ENCODE peak calls at places on chromosomes 13 and 19, in ten cellular contexts. X is psoas muscle; T is brain microvascular endothelial cell; W is A673; F is thyroid gland; N is endodermal cell; V is right lobe of liver; U is right cardiac atrium; B is naive thymus-derived CD4-positive, alpha-beta T cell; G is neural progenitor cell. Q is an unnamed sample.

GRCh38 chr13:59398127-59398526 is 765.6 kb downstream of the DIAPH3 start:
- DNase-seq in G (no peak), T (peak; percentile 1), X (no peak), F (no peak), N (no peak), W (no peak), V (peak; percentile 43), B (no peak), U (peak; percentile 64), Q (no peak)

GRCh38 chr19:52936151-52936957 is 13.1 kb upstream of the ZNF888 start:
- DNase-seq in T (no peak), N (no peak), W (no peak), F (no peak), X (no peak), V (no peak), U (no peak), B (no peak), G (no peak), Q (no peak)

GRCh38 chr13:45092668-45093067 is 27.6 kb upstream of the GTF2F2 start:
- DNase-seq in W (no peak), V (no peak), X (no peak), F (no peak), T (no peak), U (no peak), N (no peak), B (no peak), G (no peak), Q (no peak)

GRCh38 chr13:20353973-20354372 is 121.9 kb upstream of the GJB6 start:
- DNase-seq in B (no peak), U (no peak), F (no peak), W (no peak), N (no peak), T (no peak), V (no peak), G (no peak), X (no peak), Q (no peak)

GRCh38 chr13:113275387-113275786 is 21.7 kb upstream of the LAMP1 start:
- DNase-seq in T (peak; percentile 68), W (peak; percentile 49), N (peak; percentile 87), X (peak; percentile 66), V (peak; percentile 69), U (no peak), B (peak; percentile 34), F (peak; percentile 40), G (peak; percentile 61), Q (no peak)

GRCh38 chr13:44237276-44237767 is 136.3 kb upstream of the SERP2 start:
- DNase-seq in N (no peak), V (no peak), B (no peak), F (peak; percentile 64), U (peak; percentile 81), W (peak; percentile 61), T (peak; percentile 98), X (peak; percentile 78), G (no peak), Q (peak; percentile 46)

GRCh38 chr13:40070357-40070756 is 414.9 kb downstream of the COG6 start:
- DNase-seq in F (no peak), X (no peak), V (no peak), W (no peak), T (no peak), G (no peak), N (no peak), U (no peak), B (no peak), Q (no peak)

GRCh38 chr13:77093735-77094134 is 66.8 kb upstream of the FBXL3 start:
- DNase-seq in X (no peak), F (no peak), N (no peak), W (no peak), G (no peak), U (no peak), V (no peak), B (no peak), T (no peak), Q (no peak)

GRCh38 chr13:34360702-34361101 is 542.8 kb downstream of the RFC3 start:
- DNase-seq in X (no peak), U (no peak), G (no peak), W (no peak), F (no peak), N (no peak), B (no peak), V (no peak), T (no peak), Q (no peak)

GRCh38 chr19:49097453-49098288 is 12.4 kb downstream of the SNRNP70 start:
- DNase-seq in N (peak; percentile 95), V (peak; percentile 60), W (peak; percentile 90), F (peak; percentile 66), U (peak; percentile 83), B (peak; percentile 66), T (peak; percentile 60), G (peak; percentile 78), X (peak; percentile 84), Q (peak; percentile 51)

GRCh38 chr13:40672310-40673060 is 6.0 kb upstream of the FOXO1 start:
- DNase-seq in B (no peak), V (no peak), W (peak; percentile 82), X (no peak), U (no peak), T (peak; percentile 73), F (no peak), G (no peak), N (no peak), Q (no peak)

GRCh38 chr13:114019367-114019766 is 45.5 kb upstream of the C13orf46 start:
- DNase-seq in X (no peak), N (peak; percentile 78), V (no peak), G (peak; percentile 17), B (no peak), F (no peak), W (peak; percentile 48), T (no peak), U (no peak), Q (no peak)

DNA sequence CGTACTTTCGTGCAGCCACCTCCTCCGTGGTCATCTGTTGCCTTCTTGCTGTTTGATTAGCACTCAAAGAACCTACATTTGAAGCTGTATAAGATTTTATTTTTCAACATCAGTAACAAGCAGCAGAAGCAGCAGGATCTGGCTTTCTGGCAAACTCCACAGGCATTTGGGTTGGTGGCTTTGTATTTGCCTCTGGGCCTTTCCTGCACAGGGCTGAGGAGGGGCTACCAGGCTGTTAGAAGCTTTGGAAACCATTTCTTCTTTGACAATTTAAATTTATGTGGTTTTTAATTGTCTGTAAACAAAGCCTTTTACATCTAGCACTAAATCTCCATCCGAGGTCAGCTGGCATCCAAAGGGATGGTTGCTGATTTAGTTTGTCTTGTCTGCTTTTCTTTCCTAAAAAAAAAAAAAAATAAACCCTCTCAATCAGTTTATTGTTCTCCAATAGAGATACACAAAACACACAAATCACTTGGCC is 127.5 kb upstream of the OBI1 start:
- DNase-seq in N (no peak), T (no peak), V (no peak), G (no peak), U (no peak), B (no peak), W (peak; percentile 43), X (no peak), F (no peak), Q (no peak)
- H3K27ac ChIP-seq in N (peak overlapping the region; percentile 26), T (no peak overlapping the region), V (no peak overlapping the region), G (no peak overlapping the region), U (no peak overlapping the region), B (no peak overlapping the region), W (peak overlapping the region; percentile 92), X (no peak overlapping the region), F (no peak overlapping the region), Q (no peak overlapping the region)

DNA sequence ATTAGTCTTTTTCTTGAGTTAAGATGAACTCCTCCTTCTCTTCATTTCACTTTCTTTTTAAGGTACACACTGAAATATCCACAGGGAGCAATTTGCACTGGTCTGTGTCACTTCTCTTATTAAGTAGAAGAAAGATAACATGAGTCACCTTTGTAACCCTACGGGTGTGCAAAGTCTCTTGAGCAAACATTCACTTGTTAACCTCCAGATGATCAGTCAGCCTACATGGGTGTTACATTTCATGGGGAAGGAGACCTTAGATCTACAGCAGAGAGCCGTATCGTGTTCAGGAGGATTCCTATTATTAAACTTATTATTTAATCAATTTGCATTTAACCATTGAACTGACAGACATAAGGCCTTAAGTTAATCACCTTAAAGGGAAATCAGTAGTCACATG is 5.1 kb downstream of the ZNF507 start:
- DNase-seq in V (no peak), W (no peak), U (no peak), T (no peak), N (no peak), F (no peak), X (no peak), G (no peak), B (no peak), Q (no peak)
- H3K27ac ChIP-seq in V (peak overlapping the region; percentile 64), W (no peak overlapping the region), U (no peak overlapping the region), T (no peak overlapping the region), N (no peak overlapping the region), F (peak overlapping the region; percentile 92), X (peak overlapping the region; percentile 76), G (no peak overlapping the region), B (no peak overlapping the region), Q (peak overlapping the region; percentile 67)

GRCh38 chr13:66219493-66219892 is 1010.6 kb downstream of the PCDH9 start:
- DNase-seq in U (no peak), F (no peak), X (no peak), V (no peak), W (no peak), N (no peak), G (peak; percentile 76), T (no peak), B (no peak), Q (no peak)
- H3K27ac ChIP-seq in U (no peak overlapping the region), F (no peak overlapping the region), X (no peak overlapping the region), V (no peak overlapping the region), W (no peak overlapping the region), N (no peak overlapping the region), G (no peak overlapping the region), T (no peak overlapping the region), B (no peak overlapping the region), Q (no peak overlapping the region)

GRCh38 chr13:98141509-98141908 is 1.4 kb upstream of the FARP1 start:
- DNase-seq in V (no peak), N (peak; percentile 63), F (no peak), X (no peak), B (no peak), U (no peak), T (no peak), G (peak; percentile 12), W (no peak), Q (no peak)

GRCh38 chr13:98141091-98141490 is 1.8 kb upstream of the FARP1 start:
- DNase-seq in G (no peak), B (no peak), V (no peak), F (no peak), N (no peak), W (no peak), U (no peak), X (no peak), T (no peak), Q (no peak)

GRCh38 chr13:98143157-98143553 is 261 bp downstream of the FARP1 start:
- DNase-seq in N (peak; percentile 85), U (peak; percentile 84), T (no peak), W (peak; percentile 29), G (no peak), B (no peak), F (peak; percentile 67), X (peak; percentile 68), V (no peak), Q (peak; percentile 58)

GRCh38 chr13:98142427-98143156 is at the start of gene FARP1:
- DNase-seq in F (peak; percentile 87), G (peak; percentile 94), U (peak; percentile 92), B (no peak), N (peak; percentile 89), T (no peak), V (peak; percentile 89), W (peak; percentile 84), X (peak; percentile 81), Q (peak; percentile 79)

DNA sequence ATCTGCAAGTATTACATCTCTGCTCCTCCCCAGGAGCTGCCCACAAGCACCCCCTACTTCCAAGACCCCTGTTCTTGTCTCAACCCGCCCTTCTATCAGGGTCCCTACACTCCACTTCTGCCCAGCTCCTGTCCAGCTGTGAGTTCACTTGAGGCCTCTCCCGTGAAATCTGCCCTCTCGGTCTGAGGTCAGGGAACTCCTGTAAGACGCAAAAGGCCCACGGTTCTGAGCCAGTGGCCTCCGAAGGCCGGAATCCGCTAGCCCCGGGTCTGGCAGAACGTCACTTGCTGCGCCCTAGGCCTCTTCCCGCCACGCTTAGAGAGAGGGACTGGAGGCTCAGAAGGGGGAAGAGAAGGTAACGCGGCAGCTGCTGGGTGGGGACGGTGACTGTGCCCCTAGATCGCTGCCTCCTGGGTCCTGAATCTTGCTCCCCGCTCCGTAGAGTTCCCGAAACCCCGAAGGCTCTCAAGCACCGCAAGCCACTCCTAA is 912 bp upstream of the FARP1 start:
- DNase-seq in G (peak; percentile 69), B (no peak), T (no peak), W (no peak), F (peak; percentile 51), X (peak; percentile 59), N (peak; percentile 83), U (peak; percentile 69), V (peak; percentile 48), Q (peak; percentile 19)
- H3K27ac ChIP-seq in G (no peak overlapping the region), B (no peak overlapping the region), T (no peak overlapping the region), W (peak overlapping the region; percentile 69), F (peak overlapping the region; percentile 70), X (no peak overlapping the region), N (no peak overlapping the region), U (no peak overlapping the region), V (peak overlapping the region; percentile 69), Q (peak overlapping the region; percentile 82)

Q was measured in left ventricle myocardium inferior.